ENCODE peak calls at places on chromosomes 7 and 10, in five cellular contexts. J is Caco-2, I is AG10803, X is PC-3, S is right lobe of liver. F is an unnamed sample.

GRCh38 chr10:5840314-5841307 is 27.4 kb upstream of the GDI2 start:
- DNase-seq in J (no peak), I (no peak), X (no peak), S (no peak), F (no peak)

GRCh38 chr7:84729284-84729683 is 457.6 kb downstream of the SEMA3D start:
- DNase-seq in J (no peak), I (peak; percentile 69), X (no peak), S (no peak), F (no peak)

GRCh38 chr10:131997366-131998049 is 15.8 kb upstream of the BNIP3 start:
- DNase-seq in J (peak; percentile 88), I (peak; percentile 77), X (peak; percentile 63), S (peak; percentile 87), F (peak; percentile 22)

GRCh38 chr10:21468086-21468485 is 57.4 kb downstream of the SKIDA1 start:
- DNase-seq in J (no peak), I (no peak), X (no peak), S (no peak), F (no peak)

GRCh38 chr10:109762556-109762955 is 160.8 kb downstream of the XPNPEP1 start:
- DNase-seq in J (no peak), I (no peak), X (no peak), S (no peak), F (no peak)

GRCh38 chr10:70518695-70519094 is 40.1 kb downstream of the PALD1 start:
- DNase-seq in J (no peak), I (no peak), X (peak; percentile 93), S (no peak), F (no peak)

GRCh38 chr10:47384148-47384921 is at the start of gene ZNF488:
- DNase-seq in J (peak; percentile 96), I (peak; percentile 62), X (peak; percentile 86), S (peak; percentile 91), F (peak; percentile 90)

GRCh38 chr10:95655571-95656290 is 780 bp downstream of the ALDH18A1 start:
- DNase-seq in J (no peak), I (peak; percentile 35), X (peak; percentile 6), S (peak; percentile 49), F (no peak)

GRCh38 chr10:44467900-44468299 is 83.0 kb upstream of the CXCL12 start:
- DNase-seq in J (no peak), I (no peak), X (no peak), S (no peak), F (no peak)

GRCh38 chr7:2759736-2760097 is 71.7 kb downstream of the AMZ1 start:
- DNase-seq in J (no peak), I (no peak), X (no peak), S (no peak), F (no peak)

GRCh38 chr7:106999023-106999422 is 45.5 kb upstream of the PRKAR2B start:
- DNase-seq in J (no peak), I (no peak), X (no peak), S (no peak), F (no peak)

GRCh38 chr7:80133361-80134104 is 1.1 kb upstream of the GNAI1 start:
- DNase-seq in J (no peak), I (peak; percentile 39), X (peak; percentile 41), S (no peak), F (peak; percentile 5)

GRCh38 chr10:132447446-132448247 is 50.6 kb downstream of the PWWP2B start:
- DNase-seq in J (peak; percentile 53), I (peak; percentile 82), X (peak; percentile 75), S (no peak), F (peak; percentile 46)

GRCh38 chr10:4998671-4999070 is 5.0 kb downstream of the AKR1C2 start:
- DNase-seq in J (no peak), I (no peak), X (no peak), S (no peak), F (no peak)

GRCh38 chr10:25226775-25227682 is 52.2 kb downstream of the GPR158 start:
- DNase-seq in J (peak; percentile 71), I (peak; percentile 51), X (peak; percentile 59), S (peak; percentile 57), F (peak; percentile 59)

GRCh38 chr10:70343312-70343711 is 39.1 kb downstream of the LRRC20 start:
- DNase-seq in J (no peak), I (no peak), X (no peak), S (no peak), F (no peak)

GRCh38 chr10:102863660-102864059 is 5.6 kb upstream of the AS3MT start:
- DNase-seq in J (no peak), I (no peak), X (no peak), S (no peak), F (no peak)

GRCh38 chr10:102856758-102857424 is 2.8 kb downstream of the BORCS7 start:
- DNase-seq in J (no peak), I (peak; percentile 33), X (no peak), S (no peak), F (no peak)

GRCh38 chr10:102853944-102854694 is at the start of gene BORCS7:
- DNase-seq in J (peak; percentile 93), I (peak; percentile 98), X (peak; percentile 87), S (peak; percentile 98), F (peak; percentile 81)

GRCh38 chr10:102865620-102866019 is 3.6 kb upstream of the AS3MT start:
- DNase-seq in J (no peak), I (no peak), X (no peak), S (no peak), F (no peak)

DNA sequence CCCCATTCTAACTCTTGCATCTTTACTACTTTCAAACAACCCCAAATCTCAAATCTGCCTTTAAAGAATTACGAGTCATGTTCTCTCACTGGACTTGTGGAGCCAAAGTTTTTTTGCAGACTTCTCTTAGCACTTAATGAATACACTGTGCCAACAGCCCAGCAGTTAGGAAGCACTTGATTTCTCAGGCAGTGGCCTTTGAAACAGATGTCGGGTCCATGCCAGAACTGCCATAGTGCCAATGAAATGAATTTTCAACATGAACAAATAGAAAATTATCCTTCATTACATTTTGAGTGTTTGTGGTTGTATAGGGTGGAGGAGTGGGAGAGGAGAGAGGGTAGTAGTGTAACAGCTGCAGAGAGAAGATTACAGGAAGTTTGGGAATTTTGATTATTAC is 5.9 kb downstream of the BORCS7 start:
- DNase-seq in J (no peak), I (peak; percentile 25), X (no peak), S (no peak), F (no peak)
- TF ChIP-seq CTCF in J (no peak), I (no peak), X (no peak), S (no peak), F (no peak)

GRCh38 chr10:97117372-97117771 is 68.4 kb downstream of the SLIT1 start:
- DNase-seq in J (peak; percentile 29), I (no peak), X (peak; percentile 43), S (no peak), F (peak; percentile 30)
- TF ChIP-seq CTCF in J (peak; percentile 32), I (peak; percentile 36), X (peak; percentile 54), S (peak; percentile 42), F (peak; percentile 32)

DNA sequence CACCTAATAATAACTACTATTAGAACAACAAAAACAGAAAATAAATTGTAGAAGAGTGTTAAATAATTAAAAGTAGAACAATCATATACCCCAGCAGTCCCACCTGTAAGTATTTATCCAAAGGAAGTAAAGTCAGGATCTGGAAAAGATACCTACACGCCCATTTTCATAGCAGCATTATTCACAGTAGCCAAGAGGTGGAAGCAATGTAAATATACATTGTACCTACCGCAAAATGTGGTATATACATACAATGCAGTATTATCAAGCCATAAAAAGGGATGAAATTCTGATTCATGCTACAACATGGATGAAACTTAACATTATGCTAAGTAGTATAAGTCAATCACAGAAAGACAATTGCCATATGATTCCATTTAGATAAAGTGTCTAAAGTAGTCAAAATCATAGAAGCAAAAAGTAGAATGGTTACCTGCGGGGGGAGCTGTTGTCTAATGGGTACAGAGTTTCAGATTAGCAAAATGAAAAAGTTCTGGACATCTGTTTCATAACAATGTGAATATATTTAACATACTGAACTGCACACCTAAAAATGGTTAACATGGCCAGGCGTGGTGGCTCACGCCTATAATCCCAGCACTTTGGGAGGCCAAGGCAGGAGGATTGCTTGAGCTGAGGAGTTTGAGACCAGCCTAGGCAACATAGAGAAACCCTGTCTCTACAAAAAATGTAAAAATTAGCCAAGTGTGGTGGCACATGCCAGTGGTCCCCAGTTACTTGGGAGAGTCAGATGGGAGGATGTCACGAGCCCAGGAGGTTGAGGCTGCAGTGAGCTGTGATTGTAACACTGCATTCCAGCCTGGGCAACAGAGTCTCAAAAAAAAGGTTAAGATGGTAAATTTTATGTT is 6.0 kb upstream of the TMED4 start:
- DNase-seq in J (peak; percentile 66), I (peak; percentile 67), X (peak; percentile 77), S (no peak), F (peak; percentile 81)
- TF ChIP-seq CTCF in J (peak; percentile 60), I (peak; percentile 74), X (peak; percentile 87), S (peak; percentile 62), F (peak; percentile 79)

GRCh38 chr10:29412452-29413004 is 123.7 kb downstream of the LYZL1 start:
- DNase-seq in J (no peak), I (peak; percentile 14), X (no peak), S (no peak), F (no peak)

GRCh38 chr10:29407280-29407858 is 118.5 kb downstream of the LYZL1 start:
- DNase-seq in J (no peak), I (no peak), X (no peak), S (no peak), F (no peak)

GRCh38 chr10:29411666-29412335 is 122.9 kb downstream of the LYZL1 start:
- DNase-seq in J (no peak), I (no peak), X (no peak), S (no peak), F (no peak)

GRCh38 chr10:29408847-29409240 is 120.0 kb downstream of the LYZL1 start:
- DNase-seq in J (no peak), I (no peak), X (no peak), S (no peak), F (no peak)

DNA sequence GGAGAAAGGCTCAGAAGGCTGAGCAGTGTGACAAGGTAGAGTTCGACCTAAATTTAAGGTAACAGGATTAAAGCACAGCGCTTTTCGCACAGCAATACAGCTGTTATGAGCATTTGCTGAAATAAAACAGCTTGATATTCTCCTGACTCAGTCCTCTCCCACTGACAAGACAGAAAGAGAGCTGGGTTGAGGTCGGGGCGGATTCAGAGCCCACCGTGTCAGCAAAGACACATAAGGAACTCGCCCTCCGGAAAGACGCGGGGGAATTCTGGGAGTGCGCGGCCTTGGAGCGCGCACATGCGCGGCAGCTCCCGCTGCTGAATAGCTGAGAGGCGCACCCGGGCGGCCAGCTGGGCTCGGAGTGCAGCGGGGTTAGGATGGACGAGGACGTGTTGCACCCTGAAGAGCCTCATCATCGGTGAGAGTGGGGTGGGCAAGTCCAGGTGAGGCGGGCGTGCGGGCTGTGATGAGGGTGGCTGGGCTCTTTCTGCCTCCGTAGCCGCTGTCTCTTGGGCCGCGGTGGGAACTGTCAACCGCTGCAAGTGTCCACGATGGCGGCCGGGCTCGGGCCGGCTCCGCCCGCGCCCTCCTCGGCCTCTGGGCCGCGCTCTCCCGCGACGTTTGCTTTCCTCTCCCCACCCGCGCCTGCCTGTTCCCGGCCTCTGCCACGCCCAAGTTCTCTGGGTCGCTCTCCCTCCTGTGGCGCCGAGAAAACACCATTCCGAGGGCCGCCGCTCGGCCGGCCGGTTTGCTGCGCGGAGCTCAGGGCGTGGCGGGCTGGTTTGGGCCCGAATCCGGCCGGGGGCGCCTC is 120.6 kb downstream of the LYZL1 start:
- DNase-seq in J (peak; percentile 86), I (peak; percentile 67), X (peak; percentile 61), S (peak; percentile 84), F (peak; percentile 70)
- TF ChIP-seq CTCF in J (no peak), I (no peak), X (no peak), S (peak; percentile 13), F (no peak)

GRCh38 chr10:13613519-13613918 is 26.8 kb downstream of the PRPF18 start:
- DNase-seq in J (peak; percentile 49), I (peak; percentile 54), X (peak; percentile 7), S (no peak), F (no peak)
- TF ChIP-seq CTCF in J (peak; percentile 58), I (peak; percentile 56), X (peak; percentile 40), S (peak; percentile 29), F (peak; percentile 27)